ENCODE peak calls at places on chromosome 6, in four cellular contexts. R is upper lobe of right lung, X is PC-3, I is heart right ventricle. K is an unnamed sample. For H3K36me3, the result is how much of the 10 kb centered on the place peaks cover.

GRCh38 chr6:4396032-4396431 is 260.7 kb upstream of the ECI2 start:
- DNase-seq in R (no peak), I (no peak), X (peak), K (no peak)

GRCh38 chr6:30752164-30752927 is 8.0 kb upstream of the IER3 start:
- DNase-seq in R (peak), I (peak), X (peak), K (peak)

GRCh38 chr6:146210406-146211068 is 181.7 kb downstream of the GRM1 start:
- DNase-seq in X (no peak), R (no peak), I (no peak), K (no peak)

GRCh38 chr6:159178847-159179246 is 9.6 kb downstream of the FNDC1 start:
- DNase-seq in R (no peak), I (no peak), X (no peak), K (no peak)

GRCh38 chr6:168838000-168838399 is 397.0 kb downstream of the SMOC2 start:
- DNase-seq in R (no peak), X (no peak), I (no peak), K (no peak)

GRCh38 chr6:130161627-130162404 is 60.9 kb downstream of the SAMD3 start:
- DNase-seq in R (no peak), X (no peak), I (no peak), K (no peak)

GRCh38 chr6:85496009-85496579 is 46.2 kb downstream of the NT5E start:
- DNase-seq in R (no peak), I (no peak), X (no peak), K (no peak)

GRCh38 chr6:10690651-10691445 is 3.6 kb downstream of the C6orf52 start:
- DNase-seq in R (no peak), X (no peak), I (no peak), K (no peak)

GRCh38 chr6:109056661-109057060 is 38.0 kb downstream of the SESN1 start:
- DNase-seq in X (no peak), I (no peak), R (no peak), K (no peak)

GRCh38 chr6:139766796-139767195 is 392.3 kb upstream of the CITED2 start:
- DNase-seq in I (no peak), R (no peak), X (no peak), K (no peak)

GRCh38 chr6:83600531-83600930 is 88.2 kb downstream of the PRSS35 start:
- DNase-seq in R (no peak), I (no peak), X (no peak), K (no peak)

GRCh38 chr6:132131777-132132176 is 180.6 kb upstream of the CCN2 start:
- DNase-seq in X (peak), R (no peak), I (peak), K (peak)

GRCh38 chr6:16238658-16239089 is 287 bp downstream of the GMPR start:
- DNase-seq in R (no peak), X (no peak), I (no peak), K (no peak)

GRCh38 chr6:1590580-1590979 is 19.1 kb upstream of the FOXC1 start:
- DNase-seq in R (no peak), I (no peak), X (no peak), K (no peak)

GRCh38 chr6:392441-393390 is 1.2 kb downstream of the IRF4 start:
- DNase-seq in I (no peak), X (no peak), R (no peak), K (no peak)

GRCh38 chr6:5550631-5551030 is 289.3 kb downstream of the FARS2 start:
- DNase-seq in I (no peak), R (no peak), X (no peak), K (no peak)

GRCh38 chr6:111861321-111861938 is 11.8 kb downstream of the FYN start:
- DNase-seq in X (no peak), R (no peak), I (no peak), K (no peak)

GRCh38 chr6:156650896-156651295 is 126.3 kb upstream of the ARID1B start:
- DNase-seq in I (no peak), X (no peak), R (no peak), K (no peak)

GRCh38 chr6:100311707-100312266 is 152.9 kb downstream of the SIM1 start:
- DNase-seq in I (no peak), R (no peak), X (no peak), K (no peak)

GRCh38 chr6:18491303-18492090 is 104.3 kb downstream of the RNF144B start:
- DNase-seq in X (peak), I (no peak), R (no peak), K (no peak)

GRCh38 chr6:15254074-15254975 is 8.5 kb downstream of the JARID2 start:
- DNase-seq in I (no peak), R (no peak), X (peak), K (peak)

GRCh38 chr6:111758608-111759293 is 114.5 kb downstream of the FYN start:
- DNase-seq in I (no peak), X (no peak), R (no peak), K (no peak)

GRCh38 chr6:34852406-34853085 is 35.3 kb downstream of the TAF11 start:
- DNase-seq in X (no peak), I (no peak), R (no peak), K (no peak)

GRCh38 chr6:67974931-67975330 is 660.2 kb upstream of the ADGRB3 start:
- DNase-seq in I (no peak), X (no peak), R (no peak), K (no peak)

GRCh38 chr6:49553353-49553752 is 2.9 kb downstream of the C6orf141 start:
- DNase-seq in X (peak), R (no peak), I (no peak), K (no peak)

GRCh38 chr6:28433119-28433518 is 10.2 kb downstream of the ZSCAN23 start:
- DNase-seq in I (no peak), R (no peak), X (no peak), K (no peak)

GRCh38 chr6:139028242-139028657 is 295 bp upstream of the ABRACL start:
- DNase-seq in I (no peak), R (no peak), X (no peak), K (no peak)

GRCh38 chr6:107114213-107114871 is 973 bp downstream of the BEND3 start:
- DNase-seq in I (peak), R (peak), X (peak), K (peak)

GRCh38 chr6:83770910-83771309 is 62.0 kb upstream of the SNAP91 start:
- DNase-seq in I (no peak), X (no peak), R (no peak), K (no peak)

GRCh38 chr6:156791261-156791850 is 14.2 kb downstream of the ARID1B start:
- DNase-seq in I (no peak), X (no peak), R (no peak), K (peak)

GRCh38 chr6:30685977-30686907 is at the start of gene PPP1R18:
- DNase-seq in X (peak), R (peak), I (peak), K (no peak)

GRCh38 chr6:106097368-106098231 is 11.5 kb downstream of the PRDM1 start:
- DNase-seq in I (no peak), R (no peak), X (peak), K (no peak)

GRCh38 chr6:15110721-15111354 is 135.0 kb upstream of the JARID2 start:
- DNase-seq in I (no peak), R (no peak), X (no peak), K (no peak)

GRCh38 chr6:112690497-112691202 is 343.5 kb downstream of the RFPL4B start:
- DNase-seq in X (peak), I (no peak), R (no peak), K (no peak)

GRCh38 chr6:139846538-139847321 is 472.3 kb upstream of the CITED2 start:
- DNase-seq in X (no peak), I (peak), R (no peak), K (no peak)

GRCh38 chr6:150953860-150954259 is 88.4 kb downstream of the MTHFD1L start:
- DNase-seq in X (no peak), I (no peak), R (no peak), K (no peak)
- H3K36me3 ChIP-seq in X (under half), I (under half), R (under half), K (half or more)

GRCh38 chr6:161922631-161923119 is 648.8 kb upstream of the AGPAT4 start:
- DNase-seq in X (peak), R (no peak), I (peak), K (peak)
- TF ChIP-seq CTCF in X (peak), R (peak), I (peak), K (peak)

GRCh38 chr6:166244353-166245045 is 63.7 kb downstream of the PRR18 start:
- DNase-seq in I (no peak), X (no peak), R (no peak), K (no peak)
- H3K4me3 ChIP-seq in I (no peak), X (no peak), R (no peak), K (no peak)

GRCh38 chr6:42939810-42940167 is 10.5 kb downstream of the CNPY3 start:
- DNase-seq in R (no peak), X (no peak), I (no peak), K (no peak)
- H3K36me3 ChIP-seq in R (half or more), X (under half), I (under half), K (under half)

GRCh38 chr6:69768664-69769063 is 28.1 kb downstream of the LMBRD1 start:
- DNase-seq in I (no peak), X (peak), R (no peak), K (no peak)
- TF ChIP-seq CTCF in I (no peak), X (peak), R (peak), K (peak)

GRCh38 chr6:153538491-153538890 is 407.4 kb upstream of the RGS17 start:
- DNase-seq in R (no peak), X (no peak), I (no peak), K (no peak)
- H3K4me3 ChIP-seq in R (no peak), X (no peak), I (no peak), K (no peak)